ENCODE peak calls at places on chromosome 1, in ten cellular contexts. E is skeletal muscle cell; W is colonic mucosa; O is fibroblast of pulmonary artery; L is thoracic aorta; S is stimulated activated CD4-positive, alpha-beta T cell treated with anti-CD3 and anti-CD28 coated beads, TNF-alpha, amount 100 ng/mL, for 48 hours; I is lower lobe of right lung; M is mesendoderm; J is ascending aorta; T is memory B cell. K is an unnamed sample.

GRCh38 chr1:234656981-234657651 is 47.1 kb upstream of the IRF2BP2 start:
- DNase-seq in E (peak; percentile 96), W (peak; percentile 64), O (peak; percentile 88), L (no peak), S (no peak), I (no peak), M (no peak), J (no peak), T (no peak), K (peak; percentile 22)

GRCh38 chr1:243543501-243543900 is 287.7 kb downstream of the SDCCAG8 start:
- DNase-seq in E (no peak), W (no peak), O (no peak), L (no peak), S (no peak), I (no peak), M (no peak), J (no peak), T (no peak), K (no peak)

GRCh38 chr1:229845410-229846138 is 219.5 kb downstream of the URB2 start:
- DNase-seq in E (no peak), W (peak; percentile 32), O (no peak), L (no peak), S (no peak), I (no peak), M (peak; percentile 7), J (no peak), T (no peak), K (no peak)

GRCh38 chr1:109791495-109792040 is 27.8 kb upstream of the EPS8L3 start:
- DNase-seq in E (no peak), W (peak; percentile 18), O (no peak), L (no peak), S (no peak), I (peak; percentile 32), M (no peak), J (peak; percentile 62), T (no peak), K (peak; percentile 7)

GRCh38 chr1:13589403-13589802 is 5.8 kb downstream of the PDPN start:
- DNase-seq in E (no peak), W (no peak), O (no peak), L (no peak), S (no peak), I (no peak), M (no peak), J (no peak), T (no peak), K (no peak)

GRCh38 chr1:38418195-38419030 is 371.8 kb upstream of the POU3F1 start:
- DNase-seq in E (no peak), W (no peak), O (no peak), L (no peak), S (no peak), I (no peak), M (no peak), J (no peak), T (no peak), K (no peak)

GRCh38 chr1:3954391-3955160 is 54.5 kb upstream of the C1orf174 start:
- DNase-seq in E (no peak), W (no peak), O (no peak), L (no peak), S (no peak), I (no peak), M (no peak), J (no peak), T (no peak), K (no peak)

GRCh38 chr1:30668026-30668425 is 55.4 kb downstream of the MATN1 start:
- DNase-seq in E (no peak), W (peak; percentile 80), O (peak; percentile 8), L (no peak), S (no peak), I (no peak), M (no peak), J (no peak), T (no peak), K (peak; percentile 76)

GRCh38 chr1:53278294-53278693 is 40.0 kb upstream of the MAGOH start:
- DNase-seq in E (no peak), W (peak; percentile 57), O (peak; percentile 32), L (no peak), S (peak; percentile 44), I (peak; percentile 70), M (no peak), J (no peak), T (peak; percentile 80), K (peak; percentile 66)

GRCh38 chr1:17696417-17697301 is 58.5 kb upstream of the ACTL8 start:
- DNase-seq in E (peak; percentile 34), W (no peak), O (peak; percentile 88), L (no peak), S (no peak), I (no peak), M (peak; percentile 84), J (no peak), T (no peak), K (no peak)